ENCODE peak calls at places on chromosomes 16 and 17, in four cellular contexts. C is HFF-Myc, E is kidney, S is fibroblast of pulmonary artery. G is an unnamed sample.

GRCh38 chr17:13462161-13462560 is 139.6 kb downstream of the HS3ST3A1 start:
- DNase-seq in C (peak), E (no peak), S (no peak), G (peak)

GRCh38 chr17:63476494-63476856 is 386 bp upstream of the ACE start:
- DNase-seq in C (no peak), E (no peak), S (no peak), G (no peak)

GRCh38 chr17:35568561-35568960 is 7.9 kb upstream of the SLFN14 start:
- DNase-seq in C (no peak), E (no peak), S (peak), G (no peak)

GRCh38 chr17:37121616-37122015 is 172.9 kb downstream of the AATF start:
- DNase-seq in C (no peak), E (no peak), S (no peak), G (no peak)

GRCh38 chr17:49249292-49249794 is 18.8 kb upstream of the PHOSPHO1 start:
- DNase-seq in C (no peak), E (peak), S (peak), G (no peak)

GRCh38 chr17:29383687-29384086 is 6.5 kb upstream of the TAOK1 start:
- DNase-seq in C (no peak), E (no peak), S (no peak), G (no peak)

GRCh38 chr17:81391268-81391963 is 3.8 kb upstream of the BAHCC1 start:
- DNase-seq in C (no peak), E (no peak), S (no peak), G (no peak)

GRCh38 chr16:86061771-86062170 is 162.8 kb downstream of the IRF8 start:
- DNase-seq in C (no peak), E (peak), S (no peak), G (no peak)

GRCh38 chr17:41739661-41740352 is 5.4 kb upstream of the HAP1 start:
- DNase-seq in C (no peak), E (no peak), S (peak), G (peak)

GRCh38 chr16:22220076-22220453 is 14.0 kb downstream of the EEF2K start:
- DNase-seq in C (no peak), E (peak), S (peak), G (no peak)

GRCh38 chr17:73429440-73430164 is 117.8 kb upstream of the CDC42EP4 start:
- DNase-seq in C (peak), E (peak), S (peak), G (peak)

GRCh38 chr17:82228278-82228841 is 482 bp upstream of the SLC16A3 start:
- DNase-seq in C (no peak), E (peak), S (no peak), G (no peak)

GRCh38 chr17:44170499-44171201 is at the start of gene ASB16:
- DNase-seq in C (no peak), E (no peak), S (no peak), G (no peak)

GRCh38 chr16:28140788-28141618 is 70.8 kb downstream of the XPO6 start:
- DNase-seq in C (no peak), E (no peak), S (peak), G (no peak)

GRCh38 chr17:7351665-7352558 is at the start of gene KCTD11:
- DNase-seq in C (no peak), E (peak), S (peak), G (peak)

GRCh38 chr17:78779848-78780247 is 2.2 kb downstream of the CYTH1 start:
- DNase-seq in C (no peak), E (peak), S (no peak), G (no peak)

GRCh38 chr16:86396918-86397317 is 113.4 kb upstream of the FOXF1 start:
- DNase-seq in C (peak), E (no peak), S (peak), G (peak)

GRCh38 chr16:35176449-35176848 is 1717.0 kb downstream of the TP53TG3F start:
- DNase-seq in C (no peak), E (no peak), S (no peak), G (no peak)

GRCh38 chr16:66207139-66207863 is 159.2 kb upstream of the CDH5 start:
- DNase-seq in C (no peak), E (no peak), S (peak), G (no peak)

GRCh38 chr16:69563605-69564580 is 1.9 kb upstream of the NFAT5 start:
- DNase-seq in C (no peak), E (no peak), S (peak), G (no peak)

GRCh38 chr17:6526362-6527152 is 29.8 kb downstream of the PITPNM3 start:
- DNase-seq in C (no peak), E (peak), S (peak), G (no peak)

GRCh38 chr17:56297142-56297541 is 143.9 kb downstream of the ANKFN1 start:
- DNase-seq in C (no peak), E (no peak), S (no peak), G (no peak)

GRCh38 chr17:37180371-37180770 is 195.4 kb upstream of the C17orf78 start:
- DNase-seq in C (no peak), E (no peak), S (no peak), G (no peak)

GRCh38 chr17:79612468-79613194 is 1.8 kb upstream of the RBFOX3 start:
- DNase-seq in C (no peak), E (no peak), S (peak), G (no peak)

GRCh38 chr16:50774960-50775359 is 33.1 kb downstream of the CYLD start:
- DNase-seq in C (no peak), E (no peak), S (no peak), G (no peak)

GRCh38 chr16:14015948-14016347 is 55.2 kb upstream of the MRTFB start:
- DNase-seq in C (peak), E (no peak), S (peak), G (peak)

GRCh38 chr16:57910726-57911125 is 60.2 kb downstream of the CNGB1 start:
- DNase-seq in C (no peak), E (no peak), S (no peak), G (no peak)

GRCh38 chr16:57908409-57908987 is 62.4 kb downstream of the CNGB1 start:
- DNase-seq in C (no peak), E (no peak), S (no peak), G (no peak)

GRCh38 chr16:57912529-57913260 is 58.2 kb downstream of the CNGB1 start:
- DNase-seq in C (no peak), E (no peak), S (no peak), G (no peak)

GRCh38 chr16:57914244-57915173 is 56.4 kb downstream of the CNGB1 start:
- DNase-seq in C (no peak), E (peak), S (no peak), G (no peak)

GRCh38 chr16:57911711-57912110 is 59.2 kb downstream of the CNGB1 start:
- DNase-seq in C (no peak), E (no peak), S (no peak), G (no peak)
- TF ChIP-seq CTCF in C (no peak), E (no peak), S (no peak), G (no peak)

GRCh38 chr16:88538366-88539060 is 31.7 kb upstream of the ZC3H18 start:
- DNase-seq in C (no peak), E (peak), S (no peak), G (no peak)

GRCh38 chr16:88539261-88539651 is 30.9 kb upstream of the ZC3H18 start:
- DNase-seq in C (no peak), E (peak), S (no peak), G (no peak)

GRCh38 chr16:88541109-88541508 is 29.1 kb upstream of the ZC3H18 start:
- DNase-seq in C (no peak), E (no peak), S (no peak), G (no peak)

GRCh38 chr16:88540346-88540977 is 29.7 kb upstream of the ZC3H18 start:
- DNase-seq in C (no peak), E (no peak), S (no peak), G (no peak)

GRCh38 chr16:88539652-88540345 is 30.4 kb upstream of the ZC3H18 start:
- DNase-seq in C (no peak), E (peak), S (no peak), G (no peak)
- H3K4me3 ChIP-seq in C (no peak), E (no peak), S (no peak), G (no peak)

DNA sequence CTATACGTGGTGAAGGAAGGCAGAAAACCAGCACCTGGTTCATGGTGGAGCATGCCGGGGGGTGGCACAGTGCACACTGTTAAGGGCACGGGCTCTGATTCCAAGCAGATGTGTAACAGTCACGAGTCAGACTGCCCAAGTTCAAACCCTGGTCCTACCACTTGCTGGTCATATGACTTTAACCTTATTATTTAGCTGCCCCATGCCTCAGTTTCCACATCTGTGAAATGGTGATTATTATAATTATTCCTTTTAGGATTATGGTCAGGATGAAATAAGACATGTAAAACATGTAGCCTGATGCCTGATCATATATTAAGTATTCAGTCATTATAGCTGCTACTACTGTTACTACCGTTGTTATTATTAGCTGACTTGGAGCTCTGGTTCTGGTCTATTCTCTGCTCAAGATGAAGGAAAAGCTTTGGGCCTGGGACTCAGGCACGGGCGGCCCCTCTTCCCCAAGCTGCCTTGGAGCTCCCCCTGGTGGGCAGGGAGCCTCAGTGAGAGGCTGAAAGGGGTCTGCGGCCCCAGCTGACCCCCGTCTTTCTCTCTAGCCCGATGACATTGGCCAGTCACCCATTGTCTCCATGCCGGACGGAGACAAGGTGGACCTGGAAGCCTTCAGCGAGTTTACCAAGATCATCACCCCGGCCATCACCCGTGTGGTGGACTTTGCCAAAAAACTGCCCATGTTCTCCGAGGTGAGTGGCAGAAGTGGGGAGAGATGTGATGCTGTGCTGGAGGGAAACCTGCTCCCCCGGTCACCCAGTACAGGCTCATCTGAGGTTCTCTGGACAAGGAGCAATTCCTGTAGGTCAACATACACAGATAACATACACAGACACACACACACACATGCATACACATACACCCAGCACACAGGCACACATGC is 14.0 kb downstream of the NR1D1 start:
- DNase-seq in C (no peak), E (no peak), S (peak), G (no peak)
- TF ChIP-seq CTCF in C (peak), E (peak), S (peak), G (peak)

GRCh38 chr17:61416540-61417363 is 17.1 kb downstream of the TBX2 start:
- DNase-seq in C (peak), E (peak), S (peak), G (no peak)
- H3K4me3 ChIP-seq in C (no peak), E (no peak), S (peak), G (peak)

DNA sequence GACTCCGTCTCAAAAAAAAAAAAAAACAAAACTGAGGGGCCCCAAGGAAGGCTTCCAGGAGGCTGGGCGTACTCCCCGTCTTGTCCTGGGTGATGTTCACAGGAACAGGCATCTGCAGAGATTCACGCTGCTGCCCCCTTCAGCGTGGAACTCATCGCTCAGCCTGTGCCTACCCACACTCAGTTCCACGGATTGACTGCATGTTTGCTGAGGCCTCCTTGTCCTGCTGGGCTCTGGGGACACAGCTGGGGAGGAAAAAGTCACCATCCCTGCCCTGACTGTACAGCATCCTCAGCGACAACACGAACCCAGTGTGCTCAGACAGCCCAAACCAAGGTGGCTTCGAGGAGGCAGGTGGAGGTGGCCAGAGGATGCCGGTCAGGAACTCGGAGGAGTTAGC is 12.9 kb upstream of the OSGIN1 start:
- DNase-seq in C (no peak), E (no peak), S (no peak), G (no peak)
- TF ChIP-seq CTCF in C (no peak), E (no peak), S (no peak), G (no peak)

DNA sequence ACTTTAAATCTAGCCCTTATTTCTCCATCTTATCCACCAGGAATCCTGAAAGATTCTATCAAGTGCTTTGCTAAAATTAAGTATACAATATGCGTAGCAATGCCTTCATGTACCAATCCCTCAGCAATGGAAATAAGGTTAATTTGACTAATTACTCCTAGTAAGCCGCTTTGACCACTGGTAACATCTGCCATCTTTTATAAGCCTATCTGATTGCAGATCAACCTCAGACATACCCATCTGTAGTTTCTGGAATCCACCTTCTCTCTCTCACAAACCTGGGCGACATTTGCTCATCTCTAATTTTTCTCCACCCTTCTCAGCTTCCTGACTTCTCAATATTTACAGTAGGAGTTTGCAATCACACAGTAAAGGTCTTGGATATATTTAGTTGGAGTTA is 138.8 kb upstream of the CRHR1 start:
- DNase-seq in C (no peak), E (no peak), S (no peak), G (no peak)
- H3K4me3 ChIP-seq in C (no peak), E (no peak), S (no peak), G (no peak)

G was measured in AG09309.